ENCODE peak calls at places on chromosomes 2 and 18, in six cellular contexts. O is osteocyte; J is HL-60; Y is breast epithelium; M is CD8-positive, alpha-beta T cell; U is uterus. R is an unnamed sample.

GRCh38 chr2:144939590-144939989 is 419.7 kb upstream of the ZEB2 start:
- DNase-seq in Y (no peak), O (no peak), M (no peak), J (no peak), U (no peak), R (no peak)

GRCh38 chr2:165601866-165602636 is 132.6 kb downstream of the CSRNP3 start:
- DNase-seq in O (no peak), Y (no peak), M (no peak), J (no peak), U (no peak), R (no peak)

GRCh38 chr2:54897420-54898310 is 152.6 kb downstream of the RTN4 start:
- DNase-seq in Y (no peak), O (no peak), U (no peak), J (no peak), M (no peak), R (no peak)

GRCh38 chr2:127577503-127577902 is 42.0 kb downstream of the MYO7B start:
- DNase-seq in J (no peak), U (no peak), O (peak), M (no peak), Y (no peak), R (no peak)

GRCh38 chr2:144326845-144327244 is 193.1 kb downstream of the ZEB2 start:
- DNase-seq in U (no peak), Y (no peak), J (no peak), M (no peak), O (no peak), R (no peak)

GRCh38 chr18:36511791-36512352 is 214.4 kb downstream of the FHOD3 start:
- DNase-seq in J (no peak), M (no peak), U (no peak), Y (no peak), O (peak), R (no peak)

GRCh38 chr2:119338282-119338681 is 28.4 kb downstream of the C2orf76 start:
- DNase-seq in O (no peak), M (no peak), J (no peak), Y (no peak), U (no peak), R (no peak)

GRCh38 chr2:205734436-205734835 is 52.1 kb downstream of the NRP2 start:
- DNase-seq in J (no peak), O (no peak), Y (peak), U (peak), M (no peak), R (no peak)

GRCh38 chr2:126859631-126860030 is 39.1 kb upstream of the TEX51 start:
- DNase-seq in U (no peak), Y (no peak), O (no peak), M (no peak), J (no peak), R (no peak)

GRCh38 chr2:230925879-230926765 is 1.1 kb upstream of the GPR55 start:
- DNase-seq in Y (no peak), U (no peak), M (no peak), O (no peak), J (no peak), R (peak)

GRCh38 chr2:36415623-36416022 is 60.0 kb downstream of the CRIM1 start:
- DNase-seq in U (no peak), O (no peak), J (no peak), Y (no peak), M (no peak), R (no peak)

GRCh38 chr18:28204154-28204553 is 27.2 kb upstream of the CDH2 start:
- DNase-seq in J (no peak), M (no peak), Y (no peak), U (no peak), O (no peak), R (no peak)

GRCh38 chr18:67478249-67478648 is 38.3 kb downstream of the DSEL start:
- DNase-seq in M (no peak), J (no peak), O (no peak), U (no peak), Y (no peak), R (no peak)

GRCh38 chr2:168620554-168620953 is 164.5 kb downstream of the CERS6 start:
- DNase-seq in U (no peak), M (no peak), Y (no peak), O (no peak), J (no peak), R (no peak)

GRCh38 chr2:28068098-28068497 is 177.6 kb downstream of the BABAM2 start:
- DNase-seq in M (no peak), J (no peak), Y (no peak), U (no peak), O (no peak), R (no peak)

GRCh38 chr2:74300506-74300905 is 42.7 kb downstream of the SLC4A5 start:
- DNase-seq in O (peak), J (no peak), M (no peak), U (no peak), Y (no peak), R (no peak)

GRCh38 chr18:78160961-78161656 is 818.5 kb upstream of the SALL3 start:
- DNase-seq in O (no peak), J (no peak), M (no peak), U (no peak), Y (no peak), R (no peak)

GRCh38 chr2:231032575-231033140 is 4.7 kb upstream of the C2orf72 start:
- DNase-seq in Y (no peak), O (no peak), J (no peak), U (no peak), M (no peak), R (no peak)

GRCh38 chr2:11703700-11704099 is 33.7 kb upstream of the NTSR2 start:
- DNase-seq in O (no peak), J (no peak), M (no peak), U (no peak), Y (no peak), R (no peak)

GRCh38 chr2:109299466-109299865 is 170.5 kb downstream of the SH3RF3 start:
- DNase-seq in O (no peak), J (no peak), M (no peak), U (no peak), Y (no peak), R (no peak)

GRCh38 chr2:165953306-165953654 is 296 bp downstream of the TTC21B start:
- DNase-seq in J (no peak), M (no peak), O (no peak), Y (no peak), U (no peak), R (peak)

GRCh38 chr2:145860083-145860482 is 1340.2 kb upstream of the ZEB2 start:
- DNase-seq in J (no peak), M (no peak), O (no peak), Y (no peak), U (no peak), R (no peak)

GRCh38 chr18:23812566-23813440 is 123.5 kb downstream of the LAMA3 start:
- DNase-seq in J (no peak), U (no peak), O (no peak), Y (no peak), M (no peak), R (no peak)

GRCh38 chr18:49819071-49819662 is 5.8 kb upstream of the ACAA2 start:
- DNase-seq in O (no peak), J (no peak), M (no peak), Y (no peak), U (no peak), R (no peak)

GRCh38 chr18:29225351-29225750 is 1048.4 kb upstream of the CDH2 start:
- DNase-seq in J (no peak), Y (no peak), M (no peak), O (no peak), U (no peak), R (no peak)

GRCh38 chr2:102826904-102827303 is 65.1 kb downstream of the TMEM182 start:
- DNase-seq in U (no peak), O (no peak), M (no peak), J (no peak), Y (no peak), R (no peak)

GRCh38 chr18:23380817-23381216 is 72.3 kb upstream of the RIOK3 start:
- DNase-seq in O (no peak), Y (no peak), M (no peak), J (no peak), U (no peak), R (no peak)

GRCh38 chr2:239196474-239197021 is 204.3 kb downstream of the HDAC4 start:
- DNase-seq in U (peak), O (peak), M (no peak), Y (no peak), J (no peak), R (no peak)

GRCh38 chr2:227450921-227451654 is 20.9 kb upstream of the AGFG1 start:
- DNase-seq in Y (no peak), M (no peak), J (peak), O (no peak), U (no peak), R (no peak)

GRCh38 chr2:241312082-241312481 is 3.4 kb downstream of the HDLBP start:
- DNase-seq in M (no peak), O (no peak), Y (no peak), U (no peak), J (no peak), R (no peak)

GRCh38 chr2:161357097-161357496 is 48.9 kb downstream of the PSMD14 start:
- DNase-seq in O (no peak), M (no peak), U (no peak), J (no peak), Y (no peak), R (no peak)

GRCh38 chr2:133138693-133139092 is 429.6 kb downstream of the NCKAP5 start:
- DNase-seq in O (no peak), M (no peak), U (no peak), Y (no peak), J (no peak), R (no peak)

GRCh38 chr18:63339920-63340484 is 20.4 kb upstream of the BCL2 start:
- DNase-seq in M (peak), O (no peak), J (peak), Y (no peak), U (peak), R (no peak)

GRCh38 chr2:10778724-10779115 is 33.9 kb downstream of the PDIA6 start:
- DNase-seq in Y (no peak), M (no peak), O (no peak), J (no peak), U (no peak), R (no peak)

GRCh38 chr2:159030674-159031380 is 62.4 kb downstream of the TANC1 start:
- DNase-seq in Y (no peak), U (peak), J (no peak), O (no peak), M (no peak), R (no peak)

GRCh38 chr2:159032156-159032555 is 63.7 kb downstream of the TANC1 start:
- DNase-seq in O (no peak), J (no peak), Y (no peak), M (no peak), U (no peak), R (no peak)

GRCh38 chr2:159032580-159032979 is 64.1 kb downstream of the TANC1 start:
- DNase-seq in O (no peak), J (no peak), U (no peak), M (no peak), Y (no peak), R (no peak)

GRCh38 chr2:159034728-159035127 is 66.3 kb downstream of the TANC1 start:
- DNase-seq in Y (no peak), U (no peak), J (no peak), O (no peak), M (no peak), R (no peak)

DNA sequence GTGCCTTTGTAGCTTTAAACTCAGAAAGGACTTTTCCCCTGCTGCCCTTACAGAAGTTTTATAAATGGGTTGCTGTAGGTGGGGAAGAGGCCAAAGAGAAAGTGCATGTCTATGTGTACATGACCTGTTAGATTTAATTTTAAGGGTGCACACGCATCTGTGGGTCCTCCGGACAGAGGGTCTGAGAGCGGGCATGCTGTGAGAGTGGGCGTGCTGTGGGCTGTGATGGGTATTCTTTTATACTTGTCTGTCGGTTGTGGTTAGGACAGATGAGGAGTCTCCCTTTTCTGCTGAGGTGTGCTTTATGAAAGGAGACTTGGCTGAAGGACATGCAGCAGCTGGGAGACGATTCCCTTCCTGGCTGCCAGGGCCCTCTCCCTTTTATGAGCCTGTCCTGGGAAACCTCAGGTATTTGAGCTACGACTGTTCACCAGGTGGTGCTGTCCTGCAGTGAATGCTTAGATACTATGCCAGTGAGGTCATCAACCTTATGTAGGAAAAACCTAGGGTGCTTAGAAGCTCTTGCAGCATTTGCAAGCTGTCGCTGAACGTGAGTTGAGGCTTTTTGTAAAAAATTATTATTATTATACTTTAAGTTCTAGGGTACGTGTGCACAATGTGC is 67.5 kb downstream of the TANC1 start:
- DNase-seq in O (no peak), J (peak), Y (peak), M (peak), U (peak), R (no peak)
- TF ChIP-seq CTCF in O (peak), J (no peak), Y (peak), M (no peak), U (no peak), R (no peak)

GRCh38 chr18:76956648-76957047 is 134.3 kb downstream of the ZNF236 start:
- DNase-seq in M (no peak), Y (no peak), O (no peak), U (no peak), J (no peak), R (no peak)

GRCh38 chr18:76957384-76958355 is 135.3 kb downstream of the ZNF236 start:
- DNase-seq in M (no peak), O (no peak), U (no peak), Y (no peak), J (no peak), R (no peak)

GRCh38 chr18:76953186-76953982 is 131.0 kb downstream of the ZNF236 start:
- DNase-seq in U (peak), M (no peak), J (no peak), O (no peak), Y (peak), R (no peak)

GRCh38 chr18:76952747-76953146 is 130.4 kb downstream of the ZNF236 start:
- DNase-seq in M (no peak), Y (no peak), U (no peak), O (no peak), J (no peak), R (no peak)

DNA sequence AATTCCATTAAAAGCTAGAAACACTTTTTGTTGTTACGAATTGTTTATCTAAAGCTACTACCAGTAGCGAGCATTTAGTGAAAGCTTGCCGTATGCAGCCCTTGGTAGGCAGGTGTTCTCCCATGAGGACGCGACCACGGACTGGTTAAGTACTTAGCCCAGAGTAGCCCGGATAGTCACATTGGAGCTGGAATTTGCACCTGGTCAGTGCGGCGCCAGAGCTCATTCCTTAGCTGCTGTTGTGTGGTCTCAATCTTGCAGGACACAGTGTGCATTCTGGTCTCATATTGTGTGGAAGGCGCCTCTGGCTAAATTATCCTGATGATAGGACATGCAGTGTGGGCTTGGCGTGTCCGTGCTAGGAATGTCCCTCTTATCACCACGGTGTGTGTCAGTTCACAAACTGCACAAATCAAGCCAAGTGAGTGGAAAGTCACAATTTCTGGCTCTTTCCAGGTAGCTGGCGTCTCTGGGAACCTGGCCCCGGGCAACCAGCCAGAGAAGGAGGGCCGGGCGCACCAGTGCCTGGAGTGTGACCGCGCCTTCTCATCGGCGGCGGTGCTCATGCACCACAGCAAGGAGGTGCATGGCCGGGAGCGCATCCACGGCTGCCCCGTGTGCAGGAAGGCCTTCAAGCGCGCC is 133.3 kb downstream of the ZNF236 start:
- DNase-seq in Y (no peak), M (no peak), O (no peak), J (no peak), U (no peak), R (no peak)
- TF ChIP-seq CTCF in Y (no peak), M (no peak), O (no peak), J (no peak), U (no peak), R (no peak)

DNA sequence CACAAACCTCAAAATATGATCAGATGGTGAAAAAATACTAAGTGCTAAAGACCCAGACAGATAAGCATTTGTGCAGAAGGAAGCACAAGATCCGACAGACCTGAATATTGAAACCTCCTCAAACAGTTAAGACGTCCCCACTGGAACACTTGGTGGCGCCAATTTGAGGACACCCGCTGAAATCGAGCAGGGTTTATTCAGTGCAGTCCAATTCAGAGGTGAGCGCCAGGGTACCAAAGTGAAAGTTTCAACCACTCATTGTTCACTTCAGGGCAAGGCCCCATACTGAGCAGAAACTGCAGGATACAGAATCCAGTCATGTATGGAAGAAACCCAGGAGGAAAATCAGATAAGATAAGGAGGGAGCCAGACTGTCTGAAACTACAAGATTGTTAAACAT is 417.6 kb downstream of the LRRTM4 start:
- DNase-seq in J (no peak), O (no peak), U (no peak), Y (no peak), M (no peak), R (no peak)
- TF ChIP-seq CTCF in J (no peak), O (no peak), U (no peak), Y (no peak), M (no peak), R (no peak)

GRCh38 chr2:38485734-38486133 is 108.7 kb upstream of the ATL2 start:
- DNase-seq in U (no peak), Y (no peak), J (peak), M (no peak), O (no peak), R (peak)
- TF ChIP-seq CTCF in U (no peak), Y (no peak), J (peak), M (no peak), O (no peak), R (peak)

DNA sequence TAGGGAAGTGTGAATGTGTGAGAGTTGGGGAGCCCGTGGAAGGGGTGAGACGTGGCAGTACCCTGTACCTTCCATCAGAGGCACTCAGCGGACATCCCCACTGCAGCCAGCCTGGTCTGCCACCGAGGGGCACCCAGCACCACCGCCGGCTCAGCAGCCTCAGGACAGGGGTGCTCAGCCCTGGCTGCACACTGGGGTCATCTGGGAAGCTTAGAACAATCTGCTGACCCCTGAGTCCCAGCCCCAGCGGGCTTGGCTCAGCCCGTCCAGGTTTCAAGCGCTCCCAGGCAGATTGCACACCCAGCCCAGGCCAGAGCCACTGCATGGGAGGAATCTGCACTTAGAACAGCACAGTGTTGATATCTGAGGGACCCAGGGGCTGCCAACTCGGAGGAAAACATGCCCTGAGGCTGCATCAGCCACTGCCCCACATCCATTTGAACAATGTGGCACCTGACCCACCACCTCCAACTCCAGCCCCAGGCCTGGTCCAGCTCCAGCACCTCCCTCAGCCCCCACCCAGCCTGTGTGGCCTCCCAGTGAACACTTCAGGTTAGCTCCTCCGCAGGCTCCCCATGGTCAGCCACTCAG is 147.1 kb upstream of the OTOS start:
- DNase-seq in U (no peak), M (no peak), J (no peak), Y (no peak), O (peak), R (no peak)
- TF ChIP-seq CTCF in U (no peak), M (no peak), J (no peak), Y (no peak), O (no peak), R (no peak)

GRCh38 chr2:29821591-29821990 is 99.8 kb downstream of the ALK start:
- DNase-seq in O (no peak), Y (no peak), M (no peak), J (no peak), U (no peak), R (no peak)

GRCh38 chr2:29817846-29818680 is 103.3 kb downstream of the ALK start:
- DNase-seq in M (no peak), J (no peak), O (no peak), Y (no peak), U (no peak), R (no peak)

DNA sequence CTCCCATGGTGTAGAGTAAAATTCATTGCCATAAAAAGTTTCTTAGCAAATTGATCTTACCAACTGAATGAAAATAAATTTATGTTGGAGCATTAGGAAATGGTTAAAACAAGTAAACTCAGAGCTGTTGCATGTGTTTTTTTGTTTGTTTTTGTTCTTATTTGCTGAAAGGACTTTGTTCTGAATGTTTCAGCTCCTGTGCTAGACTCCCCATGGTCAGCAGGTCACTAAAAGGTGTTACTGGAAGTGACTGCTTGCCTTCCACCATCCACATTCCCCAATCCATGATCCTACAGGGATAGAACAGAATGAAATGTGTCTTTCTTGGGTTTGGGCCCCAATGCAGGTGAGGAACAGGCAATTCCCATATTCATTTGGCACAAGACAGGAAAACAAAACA is 101.8 kb downstream of the ALK start:
- DNase-seq in J (no peak), Y (no peak), O (no peak), U (no peak), M (no peak), R (no peak)
- TF ChIP-seq CTCF in J (no peak), Y (no peak), O (no peak), U (no peak), M (no peak), R (no peak)

DNA sequence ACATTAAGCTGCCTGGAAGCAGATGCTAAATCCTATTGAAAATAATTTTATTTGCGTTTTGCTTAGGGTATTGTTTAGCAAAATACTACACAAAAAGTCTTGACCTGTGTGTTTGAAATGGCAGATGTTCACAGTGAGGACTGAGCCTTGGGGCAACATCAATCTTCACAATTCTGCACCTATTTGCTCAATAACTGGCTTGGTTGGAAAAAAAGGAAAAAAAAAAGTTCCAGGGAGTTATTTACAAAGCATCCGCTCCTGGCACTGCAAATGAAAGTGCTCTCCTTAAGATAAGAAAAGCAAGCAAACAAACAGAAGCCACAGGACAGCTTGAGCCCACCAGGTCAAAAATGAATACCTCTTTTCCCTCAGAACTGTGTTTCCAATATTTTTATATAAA is 77.7 kb downstream of the MAP2 start:
- DNase-seq in J (no peak), U (no peak), Y (no peak), O (no peak), M (no peak), R (no peak)
- TF ChIP-seq CTCF in J (no peak), U (no peak), Y (no peak), O (no peak), M (no peak), R (no peak)

R was measured in CD14-positive monocyte.